ENCODE peak calls at places on chromosomes 11 and 22, in nine cellular contexts. Q is AML-193; W is GM12865; M is left ventricle myocardium inferior; I is PC-9; D is mucosa of descending colon; T is NCI-H1092; J is natural killer cell treated with Interleukin-12 subunit alpha and Interleukin-12 subunit beta and Interleukin-15 and Interleukin-18, amount 100 ng/mL, for 72 hours; Y is activated T-helper 1 cell treated with Interleukin-2 at 50 U/mL for 16 hours. N is an unnamed sample.

GRCh38 chr22:35971418-35972119 is 57.1 kb downstream of the RBFOX2 start:
- DNase-seq in Q (no peak), W (no peak), M (no peak), I (no peak), D (no peak), T (peak; percentile 41), J (no peak), Y (no peak), N (no peak)

GRCh38 chr11:134995746-134996145 is 583.7 kb upstream of the B3GAT1 start:
- DNase-seq in Q (no peak), W (no peak), M (no peak), I (no peak), D (no peak), T (no peak), J (no peak), Y (no peak), N (no peak)

GRCh38 chr11:121081320-121081719 is 19.7 kb upstream of the TECTA start:
- DNase-seq in Q (no peak), W (no peak), M (no peak), I (no peak), D (no peak), T (no peak), J (no peak), Y (no peak), N (no peak)

GRCh38 chr11:107844041-107844440 is 14.5 kb downstream of the SLC35F2 start:
- DNase-seq in Q (no peak), W (no peak), M (no peak), I (peak; percentile 38), D (no peak), T (no peak), J (no peak), Y (no peak), N (no peak)

GRCh38 chr11:2216400-2217064 is 44.9 kb upstream of the TH start:
- DNase-seq in Q (no peak), W (no peak), M (no peak), I (no peak), D (no peak), T (no peak), J (no peak), Y (no peak), N (peak; percentile 35)

GRCh38 chr11:106156290-106156937 is 79.0 kb downstream of the AASDHPPT start:
- DNase-seq in Q (peak; percentile 25), W (peak; percentile 38), M (no peak), I (peak; percentile 3), D (peak; percentile 10), T (peak; percentile 3), J (no peak), Y (no peak), N (no peak)

GRCh38 chr11:86523738-86524602 is 148.4 kb downstream of the ME3 start:
- DNase-seq in Q (no peak), W (no peak), M (no peak), I (peak; percentile 62), D (no peak), T (no peak), J (no peak), Y (no peak), N (no peak)

GRCh38 chr11:28657378-28658030 is 549.3 kb downstream of the METTL15 start:
- DNase-seq in Q (no peak), W (no peak), M (no peak), I (no peak), D (no peak), T (no peak), J (no peak), Y (no peak), N (no peak)

GRCh38 chr22:30344447-30345200 is 12.1 kb downstream of the SF3A1 start:
- DNase-seq in Q (no peak), W (no peak), M (no peak), I (no peak), D (no peak), T (no peak), J (no peak), Y (no peak), N (no peak)

GRCh38 chr11:30585892-30586250 is 282 bp downstream of the MPPED2 start:
- DNase-seq in Q (no peak), W (no peak), M (peak; percentile 37), I (no peak), D (no peak), T (no peak), J (no peak), Y (no peak), N (peak; percentile 59)

GRCh38 chr11:125315088-125315740 is 150.7 kb downstream of the PKNOX2 start:
- DNase-seq in Q (no peak), W (no peak), M (peak; percentile 70), I (no peak), D (peak; percentile 8), T (peak; percentile 95), J (peak; percentile 45), Y (no peak), N (no peak)

GRCh38 chr11:69014084-69014935 is 1.3 kb upstream of the MRGPRF start:
- DNase-seq in Q (no peak), W (no peak), M (peak; percentile 76), I (no peak), D (peak; percentile 57), T (no peak), J (no peak), Y (no peak), N (peak; percentile 70)

GRCh38 chr11:108983621-108984020 is 318.8 kb downstream of the DDX10 start:
- DNase-seq in Q (no peak), W (no peak), M (no peak), I (no peak), D (no peak), T (no peak), J (no peak), Y (no peak), N (no peak)

GRCh38 chr11:112655386-112655785 is 305.8 kb upstream of the NCAM1 start:
- DNase-seq in Q (no peak), W (no peak), M (peak; percentile 87), I (no peak), D (peak; percentile 63), T (no peak), J (no peak), Y (no peak), N (peak; percentile 77)

GRCh38 chr22:47105085-47105484 is 342.6 kb downstream of the TBC1D22A start:
- DNase-seq in Q (no peak), W (peak; percentile 46), M (no peak), I (no peak), D (no peak), T (no peak), J (no peak), Y (no peak), N (no peak)

GRCh38 chr11:10701982-10702381 is 8.4 kb upstream of the IRAG1 start:
- DNase-seq in Q (no peak), W (no peak), M (no peak), I (no peak), D (no peak), T (no peak), J (no peak), Y (no peak), N (no peak)

GRCh38 chr11:58061813-58062212 is 31.1 kb downstream of the OR6Q1 start:
- DNase-seq in Q (no peak), W (no peak), M (no peak), I (no peak), D (no peak), T (no peak), J (no peak), Y (no peak), N (no peak)

GRCh38 chr11:130666781-130667251 is 218.4 kb downstream of the ADAMTS15 start:
- DNase-seq in Q (no peak), W (no peak), M (no peak), I (no peak), D (no peak), T (no peak), J (no peak), Y (no peak), N (no peak)

GRCh38 chr11:120228794-120229384 is 11.1 kb upstream of the POU2F3 start:
- DNase-seq in Q (no peak), W (no peak), M (no peak), I (no peak), D (no peak), T (no peak), J (no peak), Y (no peak), N (no peak)

GRCh38 chr11:62948765-62949320 is 27.7 kb upstream of the CHRM1 start:
- DNase-seq in Q (no peak), W (no peak), M (no peak), I (no peak), D (no peak), T (no peak), J (no peak), Y (no peak), N (no peak)

GRCh38 chr11:422249-422656 is 7.5 kb upstream of the SIGIRR start:
- DNase-seq in Q (no peak), W (no peak), M (no peak), I (no peak), D (no peak), T (no peak), J (peak; percentile 25), Y (no peak), N (no peak)

GRCh38 chr11:35324981-35325380 is 94.4 kb downstream of the SLC1A2 start:
- DNase-seq in Q (no peak), W (no peak), M (no peak), I (no peak), D (no peak), T (no peak), J (no peak), Y (no peak), N (no peak)

GRCh38 chr11:113248702-113249490 is 65.5 kb upstream of the TTC12 start:
- DNase-seq in Q (no peak), W (no peak), M (no peak), I (no peak), D (no peak), T (no peak), J (no peak), Y (no peak), N (no peak)

GRCh38 chr11:47470671-47471070 is 21.7 kb upstream of the RAPSN start:
- DNase-seq in Q (no peak), W (no peak), M (no peak), I (no peak), D (no peak), T (no peak), J (no peak), Y (no peak), N (peak; percentile 51)

GRCh38 chr11:12673601-12673923 is 659 bp upstream of the TEAD1 start:
- DNase-seq in Q (no peak), W (no peak), M (no peak), I (no peak), D (no peak), T (no peak), J (no peak), Y (no peak), N (no peak)

GRCh38 chr22:31626427-31627150 is 35.4 kb downstream of the PISD start:
- DNase-seq in Q (no peak), W (no peak), M (no peak), I (no peak), D (no peak), T (no peak), J (no peak), Y (no peak), N (no peak)

GRCh38 chr11:102946237-102946636 is 9.3 kb downstream of the MMP13 start:
- DNase-seq in Q (no peak), W (no peak), M (no peak), I (no peak), D (no peak), T (no peak), J (no peak), Y (no peak), N (no peak)

GRCh38 chr11:101993172-101993571 is 54.1 kb upstream of the CFAP300 start:
- DNase-seq in Q (no peak), W (no peak), M (no peak), I (no peak), D (no peak), T (no peak), J (no peak), Y (no peak), N (no peak)

N was measured in aorta.